ENCODE peak calls at places on chromosomes 3 and 15, in six cellular contexts. One of them, this sample, is unnamed.

GRCh38 chr15:86125775-86126174 is 46.1 kb downstream of the AGBL1 start:
- DNase-seq in AG10803: no peak
- DNase-seq in OCI-LY7: no peak
- DNase-seq in fibroblast of mammary gland: no peak
- DNase-seq in A549: no peak
- DNase-seq in fibroblast of pulmonary artery: no peak
- DNase-seq in this sample: no peak

GRCh38 chr3:122414391-122414790 is 1.5 kb downstream of the WDR5B start:
- DNase-seq in AG10803: no peak
- DNase-seq in OCI-LY7: no peak
- DNase-seq in fibroblast of mammary gland: peak
- DNase-seq in A549: no peak
- DNase-seq in fibroblast of pulmonary artery: no peak
- DNase-seq in this sample: no peak

GRCh38 chr3:45204136-45204535 is 22.0 kb downstream of the TMEM158 start:
- DNase-seq in AG10803: peak
- DNase-seq in OCI-LY7: no peak
- DNase-seq in fibroblast of mammary gland: peak
- DNase-seq in A549: no peak
- DNase-seq in fibroblast of pulmonary artery: peak
- DNase-seq in this sample: no peak

GRCh38 chr3:43613980-43614379 is 7.8 kb downstream of the ANO10 start:
- DNase-seq in AG10803: no peak
- DNase-seq in OCI-LY7: no peak
- DNase-seq in fibroblast of mammary gland: no peak
- DNase-seq in A549: no peak
- DNase-seq in fibroblast of pulmonary artery: no peak
- DNase-seq in this sample: no peak

GRCh38 chr3:27079427-27080105 is 289.6 kb downstream of the NEK10 start:
- DNase-seq in AG10803: peak
- DNase-seq in OCI-LY7: no peak
- DNase-seq in fibroblast of mammary gland: peak
- DNase-seq in A549: no peak
- DNase-seq in fibroblast of pulmonary artery: peak
- DNase-seq in this sample: no peak

GRCh38 chr3:3665961-3666640 is 133.1 kb upstream of the LRRN1 start:
- DNase-seq in AG10803: no peak
- DNase-seq in OCI-LY7: no peak
- DNase-seq in fibroblast of mammary gland: no peak
- DNase-seq in A549: no peak
- DNase-seq in fibroblast of pulmonary artery: no peak
- DNase-seq in this sample: peak

GRCh38 chr15:84979651-84980050 is 2.0 kb upstream of the PDE8A start:
- DNase-seq in AG10803: no peak
- DNase-seq in OCI-LY7: no peak
- DNase-seq in fibroblast of mammary gland: no peak
- DNase-seq in A549: no peak
- DNase-seq in fibroblast of pulmonary artery: no peak
- DNase-seq in this sample: no peak

GRCh38 chr3:187811580-187812250 is 66.4 kb upstream of the BCL6 start:
- DNase-seq in AG10803: peak
- DNase-seq in OCI-LY7: no peak
- DNase-seq in fibroblast of mammary gland: peak
- DNase-seq in A549: peak
- DNase-seq in fibroblast of pulmonary artery: peak
- DNase-seq in this sample: no peak

GRCh38 chr3:100789582-100789981 is 80.3 kb downstream of the TFG start:
- DNase-seq in AG10803: no peak
- DNase-seq in OCI-LY7: no peak
- DNase-seq in fibroblast of mammary gland: peak
- DNase-seq in A549: no peak
- DNase-seq in fibroblast of pulmonary artery: no peak
- DNase-seq in this sample: no peak

GRCh38 chr15:55555089-55555488 is 33.1 kb downstream of the PYGO1 start:
- DNase-seq in AG10803: no peak
- DNase-seq in OCI-LY7: no peak
- DNase-seq in fibroblast of mammary gland: peak
- DNase-seq in A549: no peak
- DNase-seq in fibroblast of pulmonary artery: no peak
- DNase-seq in this sample: no peak

GRCh38 chr15:99509686-99510461 is 55.9 kb upstream of the MEF2A start:
- DNase-seq in AG10803: peak
- DNase-seq in OCI-LY7: peak
- DNase-seq in fibroblast of mammary gland: no peak
- DNase-seq in A549: no peak
- DNase-seq in fibroblast of pulmonary artery: peak
- DNase-seq in this sample: no peak

GRCh38 chr3:108159865-108160264 is 62.4 kb downstream of the IFT57 start:
- DNase-seq in AG10803: peak
- DNase-seq in OCI-LY7: no peak
- DNase-seq in fibroblast of mammary gland: peak
- DNase-seq in A549: no peak
- DNase-seq in fibroblast of pulmonary artery: peak
- DNase-seq in this sample: no peak

GRCh38 chr3:168531116-168531515 is 435.4 kb upstream of the GOLIM4 start:
- DNase-seq in AG10803: no peak
- DNase-seq in OCI-LY7: no peak
- DNase-seq in fibroblast of mammary gland: no peak
- DNase-seq in A549: no peak
- DNase-seq in fibroblast of pulmonary artery: no peak
- DNase-seq in this sample: no peak

GRCh38 chr3:144585953-144586352 is 614.3 kb downstream of the DIPK2A start:
- DNase-seq in AG10803: no peak
- DNase-seq in OCI-LY7: no peak
- DNase-seq in fibroblast of mammary gland: no peak
- DNase-seq in A549: no peak
- DNase-seq in fibroblast of pulmonary artery: no peak
- DNase-seq in this sample: no peak

GRCh38 chr15:73593278-73594074 is 39.7 kb downstream of the NPTN start:
- DNase-seq in AG10803: no peak
- DNase-seq in OCI-LY7: no peak
- DNase-seq in fibroblast of mammary gland: no peak
- DNase-seq in A549: no peak
- DNase-seq in fibroblast of pulmonary artery: peak
- DNase-seq in this sample: no peak

GRCh38 chr3:193148678-193149473 is 92.1 kb upstream of the PLAAT1 start:
- DNase-seq in AG10803: no peak
- DNase-seq in OCI-LY7: no peak
- DNase-seq in fibroblast of mammary gland: peak
- DNase-seq in A549: no peak
- DNase-seq in fibroblast of pulmonary artery: no peak
- DNase-seq in this sample: no peak

GRCh38 chr15:85757073-85757938 is 37.4 kb downstream of the KLHL25 start:
- DNase-seq in AG10803: no peak
- DNase-seq in OCI-LY7: no peak
- DNase-seq in fibroblast of mammary gland: no peak
- DNase-seq in A549: no peak
- DNase-seq in fibroblast of pulmonary artery: no peak
- DNase-seq in this sample: no peak

GRCh38 chr15:39776068-39776467 is 6.6 kb downstream of the FSIP1 start:
- DNase-seq in AG10803: no peak
- DNase-seq in OCI-LY7: no peak
- DNase-seq in fibroblast of mammary gland: no peak
- DNase-seq in A549: no peak
- DNase-seq in fibroblast of pulmonary artery: no peak
- DNase-seq in this sample: no peak

GRCh38 chr3:187572431-187572830 is 97.8 kb downstream of the SST start:
- DNase-seq in AG10803: no peak
- DNase-seq in OCI-LY7: no peak
- DNase-seq in fibroblast of mammary gland: peak
- DNase-seq in A549: no peak
- DNase-seq in fibroblast of pulmonary artery: no peak
- DNase-seq in this sample: no peak

GRCh38 chr3:180980612-180981011 is 8.9 kb downstream of the DNAJC19 start:
- DNase-seq in AG10803: peak
- DNase-seq in OCI-LY7: no peak
- DNase-seq in fibroblast of mammary gland: peak
- DNase-seq in A549: no peak
- DNase-seq in fibroblast of pulmonary artery: peak
- DNase-seq in this sample: no peak

GRCh38 chr3:195197764-195198423 is 73.1 kb downstream of the XXYLT1 start:
- DNase-seq in AG10803: peak
- DNase-seq in OCI-LY7: no peak
- DNase-seq in fibroblast of mammary gland: peak
- DNase-seq in A549: peak
- DNase-seq in fibroblast of pulmonary artery: peak
- DNase-seq in this sample: no peak

GRCh38 chr3:106877632-106878031 is 499.6 kb upstream of the CCDC54 start:
- DNase-seq in AG10803: no peak
- DNase-seq in OCI-LY7: no peak
- DNase-seq in fibroblast of mammary gland: peak
- DNase-seq in A549: no peak
- DNase-seq in fibroblast of pulmonary artery: no peak
- DNase-seq in this sample: no peak

GRCh38 chr15:48190932-48191573 is 412 bp upstream of the CTXN2 start:
- DNase-seq in AG10803: peak
- DNase-seq in OCI-LY7: peak
- DNase-seq in fibroblast of mammary gland: peak
- DNase-seq in A549: no peak
- DNase-seq in fibroblast of pulmonary artery: peak
- DNase-seq in this sample: no peak

GRCh38 chr3:36904641-36905040 is 40.2 kb downstream of the TRANK1 start:
- DNase-seq in AG10803: peak
- DNase-seq in OCI-LY7: no peak
- DNase-seq in fibroblast of mammary gland: peak
- DNase-seq in A549: no peak
- DNase-seq in fibroblast of pulmonary artery: peak
- DNase-seq in this sample: no peak

GRCh38 chr3:38474928-38475605 is 21.1 kb upstream of the EXOG start:
- DNase-seq in AG10803: no peak
- DNase-seq in OCI-LY7: no peak
- DNase-seq in fibroblast of mammary gland: no peak
- DNase-seq in A549: no peak
- DNase-seq in fibroblast of pulmonary artery: no peak
- DNase-seq in this sample: no peak

GRCh38 chr3:101117981-101118380 is 124.8 kb upstream of the ABI3BP start:
- DNase-seq in AG10803: peak
- DNase-seq in OCI-LY7: no peak
- DNase-seq in fibroblast of mammary gland: peak
- DNase-seq in A549: no peak
- DNase-seq in fibroblast of pulmonary artery: peak
- DNase-seq in this sample: no peak

GRCh38 chr3:74617786-74618185 is 3.3 kb upstream of the CNTN3 start:
- DNase-seq in AG10803: peak
- DNase-seq in OCI-LY7: no peak
- DNase-seq in fibroblast of mammary gland: no peak
- DNase-seq in A549: no peak
- DNase-seq in fibroblast of pulmonary artery: no peak
- DNase-seq in this sample: no peak

DNA sequence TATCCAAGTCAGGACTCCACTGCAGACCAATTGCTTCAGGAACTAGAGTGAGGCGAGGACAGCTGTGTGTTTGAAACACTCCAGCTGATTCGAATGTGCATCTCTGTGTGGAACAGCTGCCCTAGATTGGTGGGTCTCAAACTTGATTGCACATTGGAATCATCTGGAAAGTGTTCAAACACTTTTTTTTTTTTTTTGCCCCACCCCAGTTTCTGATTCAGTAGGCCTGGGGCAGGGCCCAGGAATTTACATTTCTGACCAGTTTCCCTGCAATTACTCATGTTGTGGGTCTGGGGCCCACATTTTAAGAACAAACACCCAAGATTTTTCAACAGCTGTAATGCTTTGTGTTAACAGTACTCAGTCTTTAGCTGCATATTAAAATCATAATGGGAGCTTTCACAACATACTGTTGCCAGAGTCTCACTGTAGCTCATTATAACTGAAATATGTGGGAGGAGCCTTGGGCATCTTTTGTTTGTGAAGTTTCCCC is 156.6 kb downstream of the NR1D2 start:
- DNase-seq in AG10803: peak
- DNase-seq in OCI-LY7: no peak
- DNase-seq in fibroblast of mammary gland: peak
- DNase-seq in A549: no peak
- DNase-seq in fibroblast of pulmonary artery: no peak
- DNase-seq in this sample: no peak
- H3K4me3 ChIP-seq in AG10803: no peak
- H3K4me3 ChIP-seq in OCI-LY7: no peak
- H3K4me3 ChIP-seq in fibroblast of mammary gland: no peak
- H3K4me3 ChIP-seq in A549: no peak
- H3K4me3 ChIP-seq in fibroblast of pulmonary artery: no peak
- H3K4me3 ChIP-seq in this sample: no peak

GRCh38 chr3:47781685-47782537 is at the start of gene SMARCC1:
- DNase-seq in AG10803: peak
- DNase-seq in OCI-LY7: peak
- DNase-seq in fibroblast of mammary gland: peak
- DNase-seq in A549: peak
- DNase-seq in fibroblast of pulmonary artery: peak
- DNase-seq in this sample: peak
- TF ChIP-seq CTCF in AG10803: no peak
- TF ChIP-seq CTCF in OCI-LY7: no peak
- TF ChIP-seq CTCF in fibroblast of mammary gland: no peak
- TF ChIP-seq CTCF in A549: no peak
- TF ChIP-seq CTCF in fibroblast of pulmonary artery: no peak
- TF ChIP-seq CTCF in this sample: no peak

DNA sequence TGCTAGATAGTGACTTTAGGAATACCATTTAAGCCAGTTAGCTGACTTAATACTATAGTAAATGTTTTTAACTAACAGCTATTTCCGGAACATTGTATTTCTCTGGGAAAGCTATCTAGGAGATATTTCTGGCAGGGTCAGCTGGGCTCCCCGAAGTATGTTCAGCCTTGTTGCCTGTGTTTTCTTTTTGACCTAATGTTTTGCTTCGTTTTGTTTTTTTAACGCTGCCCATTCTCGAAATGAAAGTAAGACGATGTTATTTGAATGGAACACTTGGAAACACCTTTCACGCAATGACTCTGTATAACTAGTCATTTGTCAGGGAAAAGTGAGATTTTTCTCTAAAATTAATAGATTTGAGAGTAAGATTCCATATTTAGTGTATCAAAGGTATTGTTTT is 702.9 kb upstream of the NAALADL2 start:
- DNase-seq in AG10803: no peak
- DNase-seq in OCI-LY7: no peak
- DNase-seq in fibroblast of mammary gland: no peak
- DNase-seq in A549: no peak
- DNase-seq in fibroblast of pulmonary artery: peak
- DNase-seq in this sample: no peak
- H3K4me3 ChIP-seq in AG10803: no peak
- H3K4me3 ChIP-seq in OCI-LY7: no peak
- H3K4me3 ChIP-seq in fibroblast of mammary gland: no peak
- H3K4me3 ChIP-seq in A549: no peak
- H3K4me3 ChIP-seq in fibroblast of pulmonary artery: peak
- H3K4me3 ChIP-seq in this sample: no peak

GRCh38 chr15:71784719-71785118 is 25.6 kb upstream of the NR2E3 start:
- DNase-seq in AG10803: no peak
- DNase-seq in OCI-LY7: peak
- DNase-seq in fibroblast of mammary gland: no peak
- DNase-seq in A549: no peak
- DNase-seq in fibroblast of pulmonary artery: no peak
- DNase-seq in this sample: no peak
- TF ChIP-seq CTCF in AG10803: peak
- TF ChIP-seq CTCF in OCI-LY7: peak
- TF ChIP-seq CTCF in fibroblast of mammary gland: peak
- TF ChIP-seq CTCF in A549: peak
- TF ChIP-seq CTCF in fibroblast of pulmonary artery: peak
- TF ChIP-seq CTCF in this sample: peak

GRCh38 chr3:58487140-58487886 is 4.6 kb upstream of the KCTD6 start:
- DNase-seq in AG10803: peak
- DNase-seq in OCI-LY7: no peak
- DNase-seq in fibroblast of mammary gland: peak
- DNase-seq in A549: no peak
- DNase-seq in fibroblast of pulmonary artery: peak
- DNase-seq in this sample: no peak
- H3K4me3 ChIP-seq in AG10803: no peak
- H3K4me3 ChIP-seq in OCI-LY7: no peak
- H3K4me3 ChIP-seq in fibroblast of mammary gland: peak
- H3K4me3 ChIP-seq in A549: no peak
- H3K4me3 ChIP-seq in fibroblast of pulmonary artery: no peak
- H3K4me3 ChIP-seq in this sample: no peak